ENCODE peak calls at places on chromosomes 16 and 17, in six cellular contexts. L, B, F, K, P and M are unnamed samples.

GRCh38 chr17:44321246-44322120 is 3.1 kb downstream of the SLC25A39 start:
- DNase-seq in L (no peak), B (no peak), F (no peak), K (no peak), P (no peak), M (no peak)

GRCh38 chr17:1573932-1574696 is 11.5 kb upstream of the PITPNA start:
- DNase-seq in L (peak; percentile 91), B (peak; percentile 85), F (peak; percentile 92), K (peak; percentile 94), P (peak; percentile 82), M (no peak)

GRCh38 chr16:81956213-81956948 is 54.9 kb downstream of the SDR42E1 start:
- DNase-seq in L (no peak), B (no peak), F (peak; percentile 65), K (no peak), P (no peak), M (no peak)

GRCh38 chr16:80666378-80667257 is 125.8 kb downstream of the DYNLRB2 start:
- DNase-seq in L (no peak), B (peak; percentile 65), F (no peak), K (peak; percentile 60), P (no peak), M (no peak)

GRCh38 chr17:7502171-7502847 is 18.1 kb downstream of the POLR2A start:
- DNase-seq in L (no peak), B (no peak), F (no peak), K (no peak), P (no peak), M (no peak)

GRCh38 chr17:13736915-13737314 is 135.2 kb upstream of the HS3ST3A1 start:
- DNase-seq in L (no peak), B (no peak), F (no peak), K (peak; percentile 77), P (no peak), M (no peak)

GRCh38 chr16:3049921-3050481 is 3.6 kb downstream of the MMP25 start:
- DNase-seq in L (no peak), B (no peak), F (no peak), K (no peak), P (no peak), M (no peak)

GRCh38 chr17:49851387-49852291 is 3.8 kb upstream of the TAC4 start:
- DNase-seq in L (peak; percentile 84), B (peak; percentile 89), F (peak; percentile 85), K (peak; percentile 93), P (peak; percentile 66), M (peak; percentile 70)

GRCh38 chr16:8892101-8892575 is 10.0 kb downstream of the LITAFD start:
- DNase-seq in L (no peak), B (no peak), F (peak; percentile 45), K (no peak), P (no peak), M (no peak)

GRCh38 chr16:58475220-58475619 is 24.7 kb upstream of the NDRG4 start:
- DNase-seq in L (no peak), B (no peak), F (no peak), K (no peak), P (no peak), M (no peak)

GRCh38 chr17:76641501-76641900 is 2.1 kb downstream of the ST6GALNAC1 start:
- DNase-seq in L (no peak), B (no peak), F (no peak), K (no peak), P (no peak), M (no peak)

GRCh38 chr17:43200127-43200526 is 11.5 kb upstream of the TMEM106A start:
- DNase-seq in L (no peak), B (no peak), F (no peak), K (no peak), P (no peak), M (no peak)

GRCh38 chr17:74424658-74425057 is 7.2 kb upstream of the GPRC5C start:
- DNase-seq in L (peak; percentile 70), B (no peak), F (no peak), K (no peak), P (no peak), M (no peak)

GRCh38 chr16:54407596-54407995 is 121.0 kb upstream of the IRX3 start:
- DNase-seq in L (no peak), B (no peak), F (no peak), K (no peak), P (no peak), M (no peak)

GRCh38 chr17:57989011-57989345 is 924 bp upstream of the VEZF1 start:
- DNase-seq in L (no peak), B (peak; percentile 34), F (no peak), K (no peak), P (peak; percentile 59), M (no peak)

GRCh38 chr17:68777243-68777855 is 176.2 kb upstream of the FAM20A start:
- DNase-seq in L (peak; percentile 17), B (peak; percentile 65), F (no peak), K (no peak), P (peak; percentile 67), M (no peak)

GRCh38 chr16:2468142-2468724 is 2.9 kb upstream of the NTN3 start:
- DNase-seq in L (no peak), B (peak; percentile 62), F (no peak), K (no peak), P (no peak), M (no peak)

GRCh38 chr16:61678182-61678581 is 358.1 kb downstream of the CDH8 start:
- DNase-seq in L (no peak), B (no peak), F (no peak), K (no peak), P (no peak), M (no peak)

GRCh38 chr16:61677776-61678175 is 358.5 kb downstream of the CDH8 start:
- DNase-seq in L (no peak), B (no peak), F (no peak), K (no peak), P (no peak), M (no peak)

GRCh38 chr16:61681124-61681523 is 355.1 kb downstream of the CDH8 start:
- DNase-seq in L (no peak), B (no peak), F (no peak), K (no peak), P (no peak), M (no peak)

GRCh38 chr16:61681673-61682072 is 354.6 kb downstream of the CDH8 start:
- DNase-seq in L (no peak), B (no peak), F (no peak), K (no peak), P (no peak), M (no peak)

GRCh38 chr16:61676740-61677139 is 359.5 kb downstream of the CDH8 start:
- DNase-seq in L (no peak), B (no peak), F (no peak), K (no peak), P (no peak), M (no peak)
- H3K27ac ChIP-seq in L (no peak overlapping the region), B (no peak overlapping the region), F (no peak overlapping the region), K (no peak overlapping the region), P (no peak overlapping the region), M (no peak overlapping the region)

GRCh38 chr16:89167425-89167941 is 4.1 kb upstream of the CDH15 start:
- DNase-seq in L (peak; percentile 88), B (peak; percentile 97), F (peak; percentile 91), K (no peak), P (peak; percentile 85), M (peak; percentile 85)
- TF ChIP-seq CTCF in L (peak; percentile 86), B (peak; percentile 87), F (peak; percentile 84), K (peak; percentile 77), P (peak; percentile 86), M (peak; percentile 84)

GRCh38 chr17:59490259-59490658 is 75.2 kb upstream of the DHX40 start:
- DNase-seq in L (no peak), B (no peak), F (no peak), K (peak; percentile 31), P (no peak), M (no peak)

GRCh38 chr17:59483860-59484259 is 81.5 kb upstream of the DHX40 start:
- DNase-seq in L (no peak), B (no peak), F (no peak), K (peak; percentile 5), P (no peak), M (no peak)

GRCh38 chr17:59488805-59489204 is 76.6 kb upstream of the DHX40 start:
- DNase-seq in L (no peak), B (no peak), F (no peak), K (no peak), P (no peak), M (no peak)

GRCh38 chr17:59487161-59487873 is 78.1 kb upstream of the DHX40 start:
- DNase-seq in L (no peak), B (no peak), F (no peak), K (no peak), P (no peak), M (no peak)

GRCh38 chr17:59485018-59485417 is 80.4 kb upstream of the DHX40 start:
- DNase-seq in L (no peak), B (no peak), F (no peak), K (no peak), P (no peak), M (no peak)
- H3K27me3 ChIP-seq in L (no peaks in the 10 kb centered on the region), B (peaks cover 6% of the 10 kb centered on the region), F (no peaks in the 10 kb centered on the region), K (no peaks in the 10 kb centered on the region), P (no peaks in the 10 kb centered on the region), M (no peaks in the 10 kb centered on the region)

GRCh38 chr16:28000314-28000713 is 63.2 kb downstream of the GSG1L start:
- DNase-seq in L (no peak), B (no peak), F (no peak), K (no peak), P (no peak), M (no peak)

GRCh38 chr16:28003021-28003865 is 60.3 kb downstream of the GSG1L start:
- DNase-seq in L (no peak), B (no peak), F (no peak), K (no peak), P (no peak), M (no peak)

GRCh38 chr16:28001184-28001583 is 62.3 kb downstream of the GSG1L start:
- DNase-seq in L (no peak), B (no peak), F (no peak), K (no peak), P (no peak), M (no peak)

GRCh38 chr16:28001642-28002041 is 61.9 kb downstream of the GSG1L start:
- DNase-seq in L (no peak), B (no peak), F (no peak), K (no peak), P (no peak), M (no peak)

DNA sequence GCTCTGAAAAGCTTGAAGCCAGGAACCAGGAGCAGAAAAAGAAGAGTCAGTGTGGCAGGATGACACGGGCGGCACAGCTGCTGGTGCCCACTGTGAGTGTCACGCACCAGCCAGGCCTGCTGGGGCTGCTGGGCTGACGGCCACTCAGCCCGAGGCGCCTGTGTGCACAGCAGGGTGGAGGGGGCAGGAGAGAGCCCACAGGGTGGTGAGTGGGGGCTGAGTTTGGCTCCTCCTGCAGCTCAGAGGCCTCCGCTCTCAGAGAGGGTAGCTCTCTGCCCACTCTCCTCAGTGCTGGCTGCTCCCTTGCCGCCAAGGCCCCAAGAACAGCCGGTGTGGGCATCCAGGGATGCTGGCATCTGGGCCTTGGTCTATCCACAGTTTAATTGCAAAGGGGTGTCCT is 59.6 kb downstream of the GSG1L start:
- DNase-seq in L (no peak), B (no peak), F (no peak), K (no peak), P (no peak), M (no peak)
- H3K27ac ChIP-seq in L (no peak overlapping the region), B (no peak overlapping the region), F (no peak overlapping the region), K (no peak overlapping the region), P (no peak overlapping the region), M (no peak overlapping the region)